ENCODE peak calls at places on chromosomes 4 and X, in eight cellular contexts. C is gastrocnemius medialis; V is CD8-positive, alpha-beta memory T cell; F is H9; Z is transverse colon; A is GM23248; J is neuronal stem cell; D is sigmoid colon. P is an unnamed sample. For H3K4me1 and H3K27me3, the result is how much of the 10 kb centered on the place peaks cover.

GRCh38 chrX:135112096-135112729 is 8.1 kb downstream of the ETDB start:
- DNase-seq in C (no peak), V (no peak), F (peak), Z (no peak), A (peak), J (no peak), D (no peak), P (no peak)

GRCh38 chrX:105822138-105823091 is at the start of gene NRK:
- DNase-seq in C (no peak), V (no peak), F (peak), Z (no peak), A (no peak), J (no peak), D (peak), P (peak)

GRCh38 chr4:33974270-33974669 is 2270.0 kb downstream of the ARAP2 start:
- DNase-seq in C (no peak), V (no peak), F (no peak), Z (no peak), A (no peak), J (no peak), D (no peak), P (no peak)

GRCh38 chrX:23752740-23753435 is 9.8 kb upstream of the ACOT9 start:
- DNase-seq in C (no peak), V (no peak), F (no peak), Z (no peak), A (peak), J (no peak), D (no peak), P (no peak)

GRCh38 chrX:109863811-109864210 is 130.8 kb upstream of the ACSL4 start:
- DNase-seq in C (no peak), V (no peak), F (no peak), Z (no peak), A (no peak), J (no peak), D (no peak), P (no peak)

GRCh38 chr4:22129454-22130075 is 181.0 kb upstream of the KCNIP4 start:
- DNase-seq in C (no peak), V (no peak), F (peak), Z (peak), A (peak), J (peak), D (no peak), P (no peak)

GRCh38 chr4:128427832-128428366 is 140.3 kb upstream of the PGRMC2 start:
- DNase-seq in C (peak), V (no peak), F (no peak), Z (peak), A (peak), J (no peak), D (no peak), P (no peak)

GRCh38 chrX:27439771-27440170 is 23.4 kb downstream of the PPP4R3C start:
- DNase-seq in C (no peak), V (no peak), F (no peak), Z (no peak), A (no peak), J (no peak), D (no peak), P (no peak)

GRCh38 chrX:129957241-129958099 is 25.0 kb upstream of the BCORL1 start:
- DNase-seq in C (peak), V (no peak), F (peak), Z (peak), A (peak), J (no peak), D (peak), P (peak)

GRCh38 chrX:12967711-12968465 is 7.0 kb upstream of the TMSB4X start:
- DNase-seq in C (no peak), V (no peak), F (no peak), Z (no peak), A (no peak), J (no peak), D (no peak), P (no peak)

GRCh38 chrX:12965390-12965940 is 9.4 kb upstream of the TMSB4X start:
- DNase-seq in C (no peak), V (no peak), F (no peak), Z (no peak), A (no peak), J (no peak), D (no peak), P (no peak)

GRCh38 chrX:12962041-12962504 is 12.8 kb upstream of the TMSB4X start:
- DNase-seq in C (no peak), V (no peak), F (no peak), Z (no peak), A (no peak), J (no peak), D (no peak), P (no peak)

GRCh38 chrX:12970691-12971202 is 4.2 kb upstream of the TMSB4X start:
- DNase-seq in C (no peak), V (no peak), F (peak), Z (no peak), A (peak), J (no peak), D (no peak), P (no peak)

GRCh38 chrX:12966151-12966550 is 8.8 kb upstream of the TMSB4X start:
- DNase-seq in C (no peak), V (no peak), F (no peak), Z (no peak), A (no peak), J (no peak), D (no peak), P (no peak)
- H3K4me1 ChIP-seq in C (under half), V (half or more), F (under half), Z (under half), A (under half), J (under half), D (under half), P (under half)

DNA sequence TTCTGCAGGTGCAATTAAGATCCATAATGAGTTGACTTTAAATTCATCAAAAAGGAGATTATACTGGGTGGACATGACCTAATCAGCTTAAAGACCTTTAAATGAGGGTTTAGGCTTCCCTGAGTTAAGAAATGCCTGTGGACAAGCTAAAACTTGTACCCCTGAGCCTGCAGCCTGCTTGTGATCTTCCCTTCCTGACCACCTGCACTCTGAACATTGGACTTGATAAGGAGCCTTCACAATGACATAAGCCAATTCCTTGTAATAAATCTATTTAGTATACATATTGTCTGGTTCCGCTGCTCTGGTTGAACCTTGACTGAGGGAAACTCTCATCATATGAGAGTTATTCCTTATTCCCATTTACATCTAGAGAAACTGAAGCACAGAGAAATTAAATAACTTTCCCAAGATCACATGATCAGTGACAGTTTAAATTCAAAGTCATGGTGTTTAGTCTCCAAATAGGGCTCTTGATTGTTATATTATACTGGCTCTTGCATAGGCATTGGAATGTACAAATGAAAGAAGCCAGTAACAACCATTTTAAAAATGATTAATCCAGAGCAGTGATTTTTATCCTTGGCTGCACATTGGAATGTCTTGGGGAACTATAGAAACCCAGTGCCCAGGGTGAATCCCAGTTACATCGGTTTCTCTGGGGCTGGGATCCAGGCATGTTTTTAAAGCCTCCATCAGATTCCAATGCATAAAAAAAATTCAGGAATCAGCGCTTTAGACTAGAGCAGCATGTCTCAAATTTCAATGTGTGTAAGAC is 136.1 kb downstream of the MSL3 start:
- DNase-seq in C (no peak), V (no peak), F (no peak), Z (no peak), A (no peak), J (no peak), D (no peak), P (no peak)
- H3K27me3 ChIP-seq in C (under half), V (under half), F (under half), Z (under half), A (under half), J (under half), D (under half), P (under half)

GRCh38 chr4:53919605-53920004 is 144.8 kb downstream of the CHIC2 start:
- DNase-seq in C (no peak), V (no peak), F (no peak), Z (no peak), A (peak), J (no peak), D (no peak), P (no peak)

GRCh38 chr4:53920116-53920515 is 144.3 kb downstream of the CHIC2 start:
- DNase-seq in C (no peak), V (no peak), F (peak), Z (no peak), A (peak), J (no peak), D (no peak), P (no peak)

GRCh38 chr4:53923921-53924320 is 140.5 kb downstream of the CHIC2 start:
- DNase-seq in C (no peak), V (no peak), F (no peak), Z (no peak), A (no peak), J (no peak), D (no peak), P (no peak)

GRCh38 chr4:53920883-53921282 is 143.5 kb downstream of the CHIC2 start:
- DNase-seq in C (no peak), V (no peak), F (no peak), Z (no peak), A (no peak), J (no peak), D (no peak), P (no peak)

GRCh38 chr4:53921856-53922255 is 142.5 kb downstream of the CHIC2 start:
- DNase-seq in C (no peak), V (no peak), F (no peak), Z (no peak), A (no peak), J (no peak), D (no peak), P (no peak)
- H3K4me1 ChIP-seq in C (under half), V (under half), F (under half), Z (under half), A (under half), J (under half), D (under half), P (under half)

GRCh38 chrX:140502491-140503229 is 2.2 kb downstream of the SOX3 start:
- DNase-seq in C (no peak), V (no peak), F (no peak), Z (no peak), A (peak), J (no peak), D (no peak), P (no peak)
- H3K27me3 ChIP-seq in C (half or more), V (under half), F (under half), Z (half or more), A (under half), J (under half), D (half or more), P (half or more)

GRCh38 chr4:182856862-182857261 is 60.3 kb downstream of the DCTD start:
- DNase-seq in C (no peak), V (no peak), F (no peak), Z (no peak), A (no peak), J (no peak), D (no peak), P (no peak)

GRCh38 chr4:182855312-182855711 is 61.9 kb downstream of the DCTD start:
- DNase-seq in C (no peak), V (no peak), F (no peak), Z (no peak), A (no peak), J (no peak), D (no peak), P (no peak)

GRCh38 chr4:182854466-182854865 is 62.7 kb downstream of the DCTD start:
- DNase-seq in C (no peak), V (no peak), F (no peak), Z (no peak), A (no peak), J (no peak), D (no peak), P (no peak)

GRCh38 chr4:182853731-182854130 is 63.5 kb downstream of the DCTD start:
- DNase-seq in C (no peak), V (no peak), F (no peak), Z (no peak), A (no peak), J (no peak), D (no peak), P (no peak)

DNA sequence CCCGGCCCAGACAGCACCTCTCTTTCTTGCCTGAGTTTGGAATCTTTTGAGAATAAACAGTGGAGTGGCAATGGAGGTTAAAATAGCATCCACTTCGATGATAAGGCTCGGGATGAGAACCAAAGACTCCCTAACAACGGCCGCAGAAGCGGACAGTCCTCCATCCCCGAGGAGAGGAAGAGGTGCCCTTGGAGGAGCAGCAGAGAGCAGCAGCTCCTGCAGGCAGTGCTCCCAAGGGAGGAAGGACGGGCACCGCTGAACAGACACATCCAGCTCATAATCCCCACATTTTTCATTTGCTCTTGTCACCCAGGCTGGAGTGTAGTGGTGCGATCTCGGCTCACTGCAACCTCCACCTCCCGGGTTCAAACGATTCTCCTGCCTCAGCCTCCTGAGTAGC is 61.3 kb downstream of the DCTD start:
- DNase-seq in C (no peak), V (no peak), F (no peak), Z (no peak), A (no peak), J (no peak), D (no peak), P (peak)
- H3K4me1 ChIP-seq in C (under half), V (under half), F (under half), Z (under half), A (under half), J (under half), D (under half), P (under half)

GRCh38 chrX:139287155-139287924 is 243.2 kb upstream of the F9 start:
- DNase-seq in C (no peak), V (no peak), F (no peak), Z (peak), A (no peak), J (no peak), D (no peak), P (no peak)

GRCh38 chrX:139290310-139290709 is 240.2 kb upstream of the F9 start:
- DNase-seq in C (no peak), V (no peak), F (no peak), Z (no peak), A (peak), J (no peak), D (no peak), P (no peak)

GRCh38 chrX:139286342-139286741 is 244.2 kb upstream of the F9 start:
- DNase-seq in C (no peak), V (no peak), F (no peak), Z (no peak), A (no peak), J (no peak), D (no peak), P (no peak)
- H3K27me3 ChIP-seq in C (under half), V (under half), F (under half), Z (under half), A (under half), J (under half), D (under half), P (under half)

DNA sequence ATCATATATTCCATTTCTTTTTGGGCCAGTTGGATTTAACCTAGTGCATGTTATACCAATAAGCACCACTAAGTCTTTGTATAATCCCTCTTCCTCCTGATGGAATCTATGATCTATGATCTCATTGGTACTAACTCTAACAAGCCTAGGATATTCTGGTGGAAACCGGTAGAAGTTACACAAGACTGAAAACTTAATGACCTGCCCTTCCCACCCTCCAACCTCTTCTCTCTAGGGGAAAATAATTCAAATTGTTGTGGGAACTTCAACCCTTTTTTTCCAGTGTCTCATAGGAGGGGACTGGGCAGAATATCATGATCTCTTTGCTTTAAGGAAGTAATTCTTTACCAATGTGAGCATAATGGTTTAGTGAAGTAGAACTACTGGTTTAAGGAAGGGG is 289.5 kb upstream of the BOD1L1 start:
- DNase-seq in C (no peak), V (no peak), F (no peak), Z (no peak), A (peak), J (no peak), D (no peak), P (no peak)
- H3K4me1 ChIP-seq in C (under half), V (under half), F (under half), Z (under half), A (half or more), J (under half), D (under half), P (under half)

GRCh38 chrX:118974908-118975671 is 672 bp downstream of the LONRF3 start:
- DNase-seq in C (peak), V (peak), F (peak), Z (peak), A (peak), J (no peak), D (peak), P (peak)
- H3K27me3 ChIP-seq in C (under half), V (under half), F (half or more), Z (under half), A (under half), J (half or more), D (under half), P (under half)